ENCODE peak calls at places on chromosomes 5 and 9, in seven cellular contexts. One of them, this sample, is unnamed.

GRCh38 chr5:43411489-43411888 is 702 bp downstream of the CCL28 start:
- DNase-seq in RWPE2: no peak
- DNase-seq in tibial artery: no peak
- DNase-seq in GM12878: no peak
- DNase-seq in uterus: no peak
- DNase-seq in transverse colon: peak; percentile 39
- DNase-seq in effector memory CD4-positive, alpha-beta T cell: no peak
- DNase-seq in this sample: no peak

GRCh38 chr9:126275386-126276001 is 51.1 kb upstream of the MVB12B start:
- DNase-seq in RWPE2: no peak
- DNase-seq in tibial artery: no peak
- DNase-seq in GM12878: no peak
- DNase-seq in uterus: no peak
- DNase-seq in transverse colon: no peak
- DNase-seq in effector memory CD4-positive, alpha-beta T cell: no peak
- DNase-seq in this sample: no peak

GRCh38 chr9:132631280-132631679 is 38.5 kb downstream of the DDX31 start:
- DNase-seq in RWPE2: peak; percentile 82
- DNase-seq in tibial artery: no peak
- DNase-seq in GM12878: no peak
- DNase-seq in uterus: no peak
- DNase-seq in transverse colon: no peak
- DNase-seq in effector memory CD4-positive, alpha-beta T cell: no peak
- DNase-seq in this sample: no peak

GRCh38 chr9:84121991-84122523 is 141.5 kb downstream of the RMI1 start:
- DNase-seq in RWPE2: no peak
- DNase-seq in tibial artery: no peak
- DNase-seq in GM12878: no peak
- DNase-seq in uterus: no peak
- DNase-seq in transverse colon: no peak
- DNase-seq in effector memory CD4-positive, alpha-beta T cell: no peak
- DNase-seq in this sample: no peak

GRCh38 chr9:19651681-19652080 is 137.2 kb downstream of the SLC24A2 start:
- DNase-seq in RWPE2: no peak
- DNase-seq in tibial artery: no peak
- DNase-seq in GM12878: no peak
- DNase-seq in uterus: no peak
- DNase-seq in transverse colon: no peak
- DNase-seq in effector memory CD4-positive, alpha-beta T cell: no peak
- DNase-seq in this sample: no peak

GRCh38 chr5:43616535-43616934 is 13.6 kb downstream of the NNT start:
- DNase-seq in RWPE2: no peak
- DNase-seq in tibial artery: no peak
- DNase-seq in GM12878: no peak
- DNase-seq in uterus: no peak
- DNase-seq in transverse colon: no peak
- DNase-seq in effector memory CD4-positive, alpha-beta T cell: no peak
- DNase-seq in this sample: no peak

GRCh38 chr5:38633505-38633904 is 77.1 kb upstream of the LIFR start:
- DNase-seq in RWPE2: no peak
- DNase-seq in tibial artery: no peak
- DNase-seq in GM12878: no peak
- DNase-seq in uterus: no peak
- DNase-seq in transverse colon: no peak
- DNase-seq in effector memory CD4-positive, alpha-beta T cell: no peak
- DNase-seq in this sample: no peak

GRCh38 chr9:107422189-107422802 is 67.3 kb downstream of the KLF4 start:
- DNase-seq in RWPE2: no peak
- DNase-seq in tibial artery: peak; percentile 79
- DNase-seq in GM12878: no peak
- DNase-seq in uterus: peak; percentile 37
- DNase-seq in transverse colon: peak; percentile 80
- DNase-seq in effector memory CD4-positive, alpha-beta T cell: no peak
- DNase-seq in this sample: peak; percentile 84

GRCh38 chr5:175854231-175855040 is 16.9 kb upstream of the CPLX2 start:
- DNase-seq in RWPE2: no peak
- DNase-seq in tibial artery: no peak
- DNase-seq in GM12878: no peak
- DNase-seq in uterus: no peak
- DNase-seq in transverse colon: no peak
- DNase-seq in effector memory CD4-positive, alpha-beta T cell: no peak
- DNase-seq in this sample: no peak

GRCh38 chr5:28403846-28404245 is 1365.5 kb upstream of the CDH9 start:
- DNase-seq in RWPE2: no peak
- DNase-seq in tibial artery: no peak
- DNase-seq in GM12878: no peak
- DNase-seq in uterus: no peak
- DNase-seq in transverse colon: no peak
- DNase-seq in effector memory CD4-positive, alpha-beta T cell: no peak
- DNase-seq in this sample: no peak

GRCh38 chr9:116372081-116372673 is 218.6 kb downstream of the PAPPA start:
- DNase-seq in RWPE2: no peak
- DNase-seq in tibial artery: no peak
- DNase-seq in GM12878: no peak
- DNase-seq in uterus: no peak
- DNase-seq in transverse colon: no peak
- DNase-seq in effector memory CD4-positive, alpha-beta T cell: no peak
- DNase-seq in this sample: no peak

GRCh38 chr9:38414040-38414723 is 10.1 kb downstream of the IGFBPL1 start:
- DNase-seq in RWPE2: no peak
- DNase-seq in tibial artery: no peak
- DNase-seq in GM12878: no peak
- DNase-seq in uterus: no peak
- DNase-seq in transverse colon: no peak
- DNase-seq in effector memory CD4-positive, alpha-beta T cell: no peak
- DNase-seq in this sample: no peak

GRCh38 chr5:95984287-95984938 is 22.8 kb upstream of the ELL2 start:
- DNase-seq in RWPE2: no peak
- DNase-seq in tibial artery: no peak
- DNase-seq in GM12878: no peak
- DNase-seq in uterus: no peak
- DNase-seq in transverse colon: no peak
- DNase-seq in effector memory CD4-positive, alpha-beta T cell: no peak
- DNase-seq in this sample: no peak

GRCh38 chr9:6218099-6218502 is 2.5 kb downstream of the IL33 start:
- DNase-seq in RWPE2: no peak
- DNase-seq in tibial artery: no peak
- DNase-seq in GM12878: no peak
- DNase-seq in uterus: peak; percentile 33
- DNase-seq in transverse colon: no peak
- DNase-seq in effector memory CD4-positive, alpha-beta T cell: no peak
- DNase-seq in this sample: no peak

DNA sequence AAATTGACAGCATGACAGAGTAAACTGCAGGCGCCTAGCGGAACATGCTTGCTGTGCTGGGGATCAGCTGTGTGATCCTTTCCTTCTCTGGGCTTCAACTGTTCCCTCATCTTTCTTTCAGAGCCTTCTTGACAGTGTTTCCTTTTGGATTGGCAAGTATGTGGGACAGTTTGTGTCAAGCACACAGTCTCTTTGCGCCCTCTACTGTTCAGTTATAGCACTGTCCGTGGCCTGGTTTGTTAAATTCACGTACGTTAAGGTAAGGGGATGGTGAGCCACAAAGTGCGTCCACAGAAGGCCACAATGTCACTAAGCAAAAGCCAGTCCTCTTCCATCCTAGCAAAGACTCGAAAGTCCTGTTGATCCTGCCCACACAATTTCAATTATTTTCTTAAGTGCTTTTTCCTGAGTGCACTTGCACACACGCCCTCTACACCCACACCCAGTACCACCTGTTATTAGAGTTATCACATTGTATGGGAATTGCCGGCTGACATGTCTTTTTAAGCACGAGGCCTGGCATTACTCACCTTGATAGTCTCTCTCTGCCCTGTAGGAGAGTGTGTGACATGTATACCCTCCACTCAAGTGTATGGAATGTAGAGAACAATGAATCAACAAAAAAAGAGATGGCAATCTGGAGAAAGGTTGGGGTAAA is 22.5 kb upstream of the PTPN3 start:
- DNase-seq in RWPE2: no peak
- DNase-seq in tibial artery: peak; percentile 77
- DNase-seq in GM12878: peak; percentile 27
- DNase-seq in uterus: peak; percentile 40
- DNase-seq in transverse colon: peak; percentile 71
- DNase-seq in effector memory CD4-positive, alpha-beta T cell: no peak
- DNase-seq in this sample: peak; percentile 75
- H3K27ac ChIP-seq in RWPE2: no peak overlapping the region
- H3K27ac ChIP-seq in tibial artery: no peak overlapping the region
- H3K27ac ChIP-seq in GM12878: no peak overlapping the region
- H3K27ac ChIP-seq in uterus: no peak overlapping the region
- H3K27ac ChIP-seq in transverse colon: no peak overlapping the region
- H3K27ac ChIP-seq in effector memory CD4-positive, alpha-beta T cell: no peak overlapping the region
- H3K27ac ChIP-seq in this sample: no peak overlapping the region

GRCh38 chr5:112388010-112388553 is 31.0 kb downstream of the EPB41L4A start:
- DNase-seq in RWPE2: no peak
- DNase-seq in tibial artery: no peak
- DNase-seq in GM12878: no peak
- DNase-seq in uterus: no peak
- DNase-seq in transverse colon: no peak
- DNase-seq in effector memory CD4-positive, alpha-beta T cell: no peak
- DNase-seq in this sample: no peak

GRCh38 chr5:112381521-112381920 is 37.6 kb downstream of the EPB41L4A start:
- DNase-seq in RWPE2: no peak
- DNase-seq in tibial artery: no peak
- DNase-seq in GM12878: no peak
- DNase-seq in uterus: no peak
- DNase-seq in transverse colon: no peak
- DNase-seq in effector memory CD4-positive, alpha-beta T cell: no peak
- DNase-seq in this sample: no peak

GRCh38 chr5:112385566-112385965 is 33.5 kb downstream of the EPB41L4A start:
- DNase-seq in RWPE2: no peak
- DNase-seq in tibial artery: no peak
- DNase-seq in GM12878: no peak
- DNase-seq in uterus: no peak
- DNase-seq in transverse colon: no peak
- DNase-seq in effector memory CD4-positive, alpha-beta T cell: no peak
- DNase-seq in this sample: no peak

GRCh38 chr5:112386716-112387115 is 32.4 kb downstream of the EPB41L4A start:
- DNase-seq in RWPE2: no peak
- DNase-seq in tibial artery: no peak
- DNase-seq in GM12878: no peak
- DNase-seq in uterus: no peak
- DNase-seq in transverse colon: no peak
- DNase-seq in effector memory CD4-positive, alpha-beta T cell: no peak
- DNase-seq in this sample: no peak

DNA sequence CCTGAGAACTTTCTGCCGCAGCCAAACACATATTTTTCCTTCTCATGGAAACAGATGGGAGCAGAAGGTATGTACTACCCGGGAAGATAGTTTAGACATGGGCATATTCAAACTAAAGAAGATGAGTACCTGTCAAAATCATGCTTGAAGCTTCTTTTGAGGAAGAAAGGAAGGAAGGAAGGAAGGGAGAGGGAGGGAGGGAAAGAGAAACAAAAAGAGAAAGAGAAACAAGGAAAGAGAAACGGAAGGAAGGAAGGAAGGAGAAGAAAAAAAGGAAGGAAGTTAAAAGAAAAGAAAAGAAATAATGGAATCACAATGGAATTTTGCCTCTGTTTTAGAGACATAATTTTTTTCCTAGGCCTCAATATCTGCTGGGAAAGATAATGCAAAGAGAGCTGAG is 34.6 kb downstream of the EPB41L4A start:
- DNase-seq in RWPE2: no peak
- DNase-seq in tibial artery: no peak
- DNase-seq in GM12878: no peak
- DNase-seq in uterus: no peak
- DNase-seq in transverse colon: no peak
- DNase-seq in effector memory CD4-positive, alpha-beta T cell: no peak
- DNase-seq in this sample: no peak
- H3K4me3 ChIP-seq in RWPE2: no peak overlapping the region
- H3K4me3 ChIP-seq in tibial artery: no peak overlapping the region
- H3K4me3 ChIP-seq in GM12878: no peak overlapping the region
- H3K4me3 ChIP-seq in uterus: no peak overlapping the region
- H3K4me3 ChIP-seq in transverse colon: no peak overlapping the region
- H3K4me3 ChIP-seq in effector memory CD4-positive, alpha-beta T cell: no peak overlapping the region
- H3K4me3 ChIP-seq in this sample: no peak overlapping the region

DNA sequence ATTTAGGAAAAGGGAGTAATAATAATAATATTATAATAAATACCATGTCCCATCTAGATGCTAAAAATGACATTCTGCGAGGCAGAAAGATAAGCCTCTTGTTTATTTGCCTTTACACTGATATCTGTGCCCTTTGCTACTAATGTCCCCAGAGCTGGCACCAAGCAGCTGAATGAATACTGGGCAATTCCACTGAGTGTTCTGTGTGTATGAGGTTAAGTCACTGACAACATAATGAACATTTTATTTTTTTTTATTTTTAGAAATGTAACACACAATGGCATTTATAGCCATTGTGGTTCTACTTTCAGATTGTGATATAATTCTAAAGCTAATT is 89.7 kb downstream of the RGS7BP start:
- DNase-seq in RWPE2: no peak
- DNase-seq in tibial artery: no peak
- DNase-seq in GM12878: no peak
- DNase-seq in uterus: no peak
- DNase-seq in transverse colon: no peak
- DNase-seq in effector memory CD4-positive, alpha-beta T cell: no peak
- DNase-seq in this sample: no peak
- H3K27ac ChIP-seq in RWPE2: no peak overlapping the region
- H3K27ac ChIP-seq in tibial artery: peak overlapping the region; percentile 5
- H3K27ac ChIP-seq in GM12878: no peak overlapping the region
- H3K27ac ChIP-seq in uterus: no peak overlapping the region
- H3K27ac ChIP-seq in transverse colon: no peak overlapping the region
- H3K27ac ChIP-seq in effector memory CD4-positive, alpha-beta T cell: no peak overlapping the region
- H3K27ac ChIP-seq in this sample: no peak overlapping the region

GRCh38 chr9:27118916-27119315 is 9.9 kb downstream of the TEK start:
- DNase-seq in RWPE2: no peak
- DNase-seq in tibial artery: no peak
- DNase-seq in GM12878: no peak
- DNase-seq in uterus: no peak
- DNase-seq in transverse colon: no peak
- DNase-seq in effector memory CD4-positive, alpha-beta T cell: no peak
- DNase-seq in this sample: no peak
- H3K4me3 ChIP-seq in RWPE2: no peak overlapping the region
- H3K4me3 ChIP-seq in tibial artery: no peak overlapping the region
- H3K4me3 ChIP-seq in GM12878: no peak overlapping the region
- H3K4me3 ChIP-seq in uterus: no peak overlapping the region
- H3K4me3 ChIP-seq in transverse colon: no peak overlapping the region
- H3K4me3 ChIP-seq in effector memory CD4-positive, alpha-beta T cell: no peak overlapping the region
- H3K4me3 ChIP-seq in this sample: no peak overlapping the region